ENCODE peak calls at places on chromosomes 7 and 10, in seven cellular contexts. P is Peyer's patch; C is CD8-positive, alpha-beta T cell; L is fibroblast of villous mesenchyme; K is sigmoid colon; I is NB4; F is HL-60. A is an unnamed sample.

GRCh38 chr7:69365588-69366241 is 232.6 kb upstream of the AUTS2 start:
- DNase-seq in P (no peak), C (no peak), I (no peak), K (no peak), L (peak), F (no peak), A (no peak)

GRCh38 chr10:59589721-59590120 is 119.9 kb downstream of the SLC16A9 start:
- DNase-seq in F (no peak), P (no peak), I (no peak), L (no peak), K (no peak), C (no peak), A (no peak)

GRCh38 chr10:58023341-58024073 is 244.2 kb downstream of the IPMK start:
- DNase-seq in K (no peak), I (no peak), P (no peak), C (no peak), F (no peak), L (peak), A (no peak)

GRCh38 chr7:111486472-111487142 is 75.7 kb downstream of the IMMP2L start:
- DNase-seq in F (no peak), C (no peak), I (peak), K (no peak), P (no peak), L (peak), A (peak)

GRCh38 chr10:132588301-132589013 is 50.9 kb downstream of the INPP5A start:
- DNase-seq in L (peak), K (peak), P (peak), I (peak), F (peak), C (no peak), A (no peak)

GRCh38 chr7:98802088-98802780 is 67.6 kb downstream of the TMEM130 start:
- DNase-seq in L (no peak), I (peak), K (no peak), P (no peak), C (no peak), F (peak), A (no peak)

GRCh38 chr7:13965077-13965476 is 24.4 kb downstream of the ETV1 start:
- DNase-seq in L (no peak), K (no peak), P (no peak), F (no peak), I (no peak), C (no peak), A (no peak)

GRCh38 chr7:56028942-56029630 is 22.2 kb downstream of the PSPH start:
- DNase-seq in L (peak), P (no peak), F (no peak), I (no peak), K (no peak), C (no peak), A (no peak)

GRCh38 chr7:17434841-17435692 is 136.6 kb downstream of the AHR start:
- DNase-seq in P (no peak), I (no peak), F (no peak), K (no peak), C (no peak), L (no peak), A (no peak)

DNA sequence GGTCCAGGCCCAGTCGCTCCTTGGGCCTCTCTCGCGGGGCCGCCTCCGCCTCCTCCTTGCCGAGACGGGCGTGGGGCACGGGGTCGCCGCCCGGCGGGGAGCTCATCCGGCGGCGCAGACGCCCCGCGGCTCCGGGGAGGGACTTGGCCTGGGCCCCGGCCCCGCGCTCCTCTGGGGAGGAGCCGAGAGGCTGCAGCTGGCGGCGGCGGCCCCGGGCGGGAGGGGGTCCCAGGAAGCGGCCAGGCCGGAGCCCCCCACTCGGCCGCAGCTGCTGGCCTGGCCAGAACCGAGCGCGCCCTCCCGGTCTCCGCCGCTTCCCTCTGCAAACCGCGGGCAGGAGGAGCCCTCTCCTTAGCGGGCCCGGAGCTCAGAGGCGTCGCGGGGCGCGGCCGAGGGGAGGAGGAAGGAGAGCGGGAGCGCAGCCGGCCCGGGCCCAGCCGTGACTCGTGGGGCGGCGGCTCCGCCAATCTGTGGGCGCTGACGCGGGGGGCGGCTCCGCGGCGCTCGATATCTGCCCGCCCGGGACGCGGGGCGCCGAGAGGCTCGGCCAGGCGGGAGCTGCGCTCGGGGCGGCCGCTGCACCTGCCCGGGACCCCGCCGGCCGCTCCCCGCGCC is at the start of gene FAM20C:
- DNase-seq in L (peak), F (peak), P (peak), C (no peak), K (peak), I (peak), A (peak)
- H3K4me3 ChIP-seq in L (peak), F (peak), P (peak), C (peak), K (peak), I (peak), A (peak)

DNA sequence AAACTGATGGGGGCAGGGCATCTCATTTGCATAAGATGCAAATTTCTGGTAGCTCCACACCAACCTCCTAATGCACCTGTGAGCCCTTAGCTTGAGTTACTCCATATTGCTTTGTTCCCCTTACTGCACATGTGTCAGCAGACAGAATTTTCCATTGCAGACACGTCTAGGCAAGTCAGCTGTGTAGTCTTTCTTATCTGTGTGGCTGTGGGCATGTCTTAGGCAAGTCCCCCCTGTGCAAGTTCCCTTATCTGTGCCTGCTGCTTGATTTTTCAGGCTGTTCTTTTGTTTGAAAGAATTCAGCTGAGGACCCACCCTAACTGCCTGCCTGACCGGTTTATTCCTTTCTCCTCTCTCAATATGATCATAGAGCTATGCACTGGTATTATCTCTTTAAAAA is 28.5 kb upstream of the TRIM24 start:
- DNase-seq in C (no peak), K (no peak), F (no peak), I (no peak), P (no peak), L (no peak), A (no peak)
- H3K4me3 ChIP-seq in C (no peak), K (no peak), F (no peak), I (no peak), P (no peak), L (no peak), A (no peak)

GRCh38 chr7:2289621-2290020 is 24.6 kb downstream of the SNX8 start:
- DNase-seq in K (no peak), L (no peak), C (no peak), F (no peak), I (no peak), P (no peak), A (no peak)
- H3K4me3 ChIP-seq in K (no peak), L (no peak), C (no peak), F (no peak), I (no peak), P (no peak), A (no peak)

GRCh38 chr7:26197153-26198115 is 3.1 kb downstream of the HNRNPA2B1 start:
- DNase-seq in I (peak), L (no peak), K (no peak), C (no peak), P (no peak), F (no peak), A (no peak)
- H3K4me3 ChIP-seq in I (peak), L (peak), K (peak), C (peak), P (peak), F (peak), A (peak)

DNA sequence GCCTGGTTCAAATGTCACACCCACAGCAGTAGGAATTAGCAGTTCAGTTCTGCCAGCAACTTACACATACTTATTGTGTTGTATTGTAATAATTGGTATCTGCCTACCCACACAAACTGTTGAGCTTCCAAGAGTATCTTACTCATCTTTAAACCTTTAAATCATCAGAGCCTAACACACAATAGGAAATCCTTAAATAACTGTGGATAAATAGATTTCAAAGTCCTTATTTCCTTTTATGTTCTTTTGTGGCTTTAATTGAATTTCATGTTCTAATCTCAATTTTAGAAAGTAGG is 3.9 kb downstream of the CASD1 start:
- DNase-seq in C (no peak), K (no peak), P (no peak), I (no peak), F (no peak), L (no peak), A (no peak)
- H3K4me3 ChIP-seq in C (no peak), K (no peak), P (no peak), I (no peak), F (no peak), L (no peak), A (no peak)

DNA sequence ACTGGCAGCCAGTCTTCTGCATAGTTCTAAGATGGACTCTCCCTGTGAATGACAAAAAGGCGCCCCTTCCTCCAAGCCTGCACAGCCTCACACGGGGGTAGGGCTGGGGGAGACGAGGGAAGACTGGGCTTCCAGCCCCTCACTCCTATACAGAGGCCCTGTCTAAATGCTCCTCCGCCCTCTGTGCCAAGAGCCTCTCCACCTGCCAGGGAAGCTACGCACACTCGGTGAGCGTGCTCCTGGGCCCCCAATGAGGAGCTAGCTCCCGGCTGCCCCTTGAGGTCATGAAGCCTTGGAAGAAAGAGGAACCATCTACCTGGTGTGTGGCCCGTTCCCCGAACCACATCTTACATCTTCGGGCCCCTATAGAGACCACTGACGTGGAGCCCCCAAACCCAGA is 54.8 kb downstream of the CRTAC1 start:
- DNase-seq in F (no peak), P (no peak), K (no peak), L (no peak), C (no peak), I (no peak), A (no peak)
- H3K4me3 ChIP-seq in F (no peak), P (no peak), K (no peak), L (no peak), C (no peak), I (no peak), A (no peak)

GRCh38 chr10:95755511-95756004 is 405 bp upstream of the ENTPD1 start:
- DNase-seq in F (peak), K (peak), C (no peak), P (peak), I (peak), L (no peak), A (no peak)
- H3K4me3 ChIP-seq in F (peak), K (peak), C (no peak), P (peak), I (peak), L (no peak), A (no peak)

GRCh38 chr7:130141858-130142653 is 63.1 kb downstream of the TMEM209 start:
- DNase-seq in F (no peak), C (no peak), K (no peak), P (peak), I (no peak), L (no peak), A (no peak)
- H3K4me3 ChIP-seq in F (no peak), C (peak), K (peak), P (peak), I (no peak), L (peak), A (peak)

DNA sequence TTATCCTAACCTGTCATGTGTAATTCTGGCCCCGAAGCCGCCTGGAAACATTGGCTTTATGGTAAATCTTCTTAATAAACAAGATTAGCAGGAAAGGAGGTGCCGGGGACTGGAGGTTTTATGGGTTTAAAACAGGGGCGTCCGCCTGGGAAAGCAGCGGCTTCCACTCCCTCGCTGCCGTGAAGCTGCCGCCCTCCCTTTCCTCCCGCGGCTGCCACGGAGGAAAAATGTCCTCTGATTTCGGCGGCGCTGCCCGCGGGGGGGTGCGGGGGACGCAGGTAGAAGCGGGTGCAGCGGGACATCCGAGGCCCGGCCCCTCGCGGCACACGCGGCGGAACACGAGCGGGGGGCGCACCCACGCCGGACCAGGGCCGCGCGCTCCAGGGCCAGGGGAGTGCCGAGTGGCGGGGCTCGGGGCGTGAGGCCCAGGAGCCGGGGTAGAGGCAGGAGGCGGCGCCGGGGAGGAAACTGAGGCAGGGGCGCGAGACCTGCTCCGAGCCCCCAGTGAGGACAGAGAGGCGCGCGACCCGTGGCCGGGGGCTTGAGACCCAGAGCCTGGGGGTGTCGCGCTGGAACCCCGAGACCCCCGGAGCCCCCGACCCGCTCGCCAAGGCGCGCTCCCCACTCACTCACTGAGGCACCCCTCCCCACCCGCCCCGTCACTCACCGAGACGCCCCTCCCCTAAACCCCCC is 978 bp downstream of the PTPRN2 start:
- DNase-seq in L (no peak), C (no peak), P (no peak), F (no peak), K (no peak), I (no peak), A (no peak)
- H3K4me3 ChIP-seq in L (no peak), C (no peak), P (peak), F (no peak), K (peak), I (no peak), A (no peak)